ENCODE peak calls at places on chromosomes 12 and 14, in six cellular contexts. C, R, A, V, L and M are unnamed samples.

GRCh38 chr14:55094630-55095157 is 34.4 kb upstream of the LGALS3 start:
- DNase-seq in C (no peak), R (no peak), A (no peak), V (peak), L (no peak), M (peak)

GRCh38 chr12:98743362-98743953 is 98.4 kb downstream of the APAF1 start:
- DNase-seq in C (no peak), R (peak), A (peak), V (no peak), L (no peak), M (no peak)

GRCh38 chr12:21913823-21914222 is 27.4 kb downstream of the ABCC9 start:
- DNase-seq in C (no peak), R (no peak), A (no peak), V (no peak), L (no peak), M (peak)

GRCh38 chr12:123395236-123395635 is 11.3 kb downstream of the KMT5A start:
- DNase-seq in C (no peak), R (no peak), A (no peak), V (no peak), L (no peak), M (no peak)

GRCh38 chr14:58356268-58356667 is 39.5 kb upstream of the TOMM20L start:
- DNase-seq in C (no peak), R (no peak), A (no peak), V (no peak), L (no peak), M (no peak)

GRCh38 chr12:57523706-57524614 is 1.3 kb downstream of the MBD6 start:
- DNase-seq in C (no peak), R (no peak), A (no peak), V (no peak), L (no peak), M (no peak)

GRCh38 chr12:10695852-10696251 is 22.0 kb upstream of the STYK1 start:
- DNase-seq in C (no peak), R (no peak), A (no peak), V (no peak), L (no peak), M (no peak)

GRCh38 chr12:124767075-124767821 is 96.4 kb downstream of the SCARB1 start:
- DNase-seq in C (peak), R (peak), A (peak), V (no peak), L (peak), M (peak)

GRCh38 chr12:2057041-2057792 is 4.4 kb downstream of the CACNA1C start:
- DNase-seq in C (peak), R (peak), A (peak), V (no peak), L (peak), M (peak)

GRCh38 chr14:89792489-89793366 is 161.8 kb downstream of the EFCAB11 start:
- DNase-seq in C (no peak), R (no peak), A (no peak), V (peak), L (no peak), M (peak)

GRCh38 chr12:105100207-105100985 is 7.1 kb upstream of the WASHC4 start:
- DNase-seq in C (no peak), R (no peak), A (peak), V (peak), L (peak), M (peak)

GRCh38 chr12:122834229-122834920 is 882 bp upstream of the HIP1R start:
- DNase-seq in C (peak), R (peak), A (peak), V (no peak), L (peak), M (peak)

GRCh38 chr12:122947352-122947792 is 18.9 kb downstream of the ABCB9 start:
- DNase-seq in C (no peak), R (no peak), A (peak), V (no peak), L (no peak), M (no peak)

GRCh38 chr14:58428011-58428807 is 690 bp downstream of the KIAA0586 start:
- DNase-seq in C (peak), R (peak), A (peak), V (peak), L (peak), M (peak)

GRCh38 chr14:103698380-103699260 is 16.6 kb downstream of the XRCC3 start:
- DNase-seq in C (no peak), R (no peak), A (no peak), V (no peak), L (no peak), M (no peak)

GRCh38 chr12:87679262-87679661 is 349.9 kb downstream of the C12orf50 start:
- DNase-seq in C (peak), R (no peak), A (no peak), V (no peak), L (no peak), M (peak)

GRCh38 chr12:48004039-48004940 is at the start of gene COL2A1:
- DNase-seq in C (peak), R (peak), A (peak), V (no peak), L (peak), M (peak)

GRCh38 chr12:27064397-27065342 is 17.7 kb downstream of the C12orf71 start:
- DNase-seq in C (no peak), R (no peak), A (no peak), V (no peak), L (no peak), M (peak)

GRCh38 chr12:119398190-119398589 is 63.7 kb downstream of the CCDC60 start:
- DNase-seq in C (no peak), R (no peak), A (no peak), V (no peak), L (no peak), M (no peak)

GRCh38 chr14:68627868-68628604 is 164.8 kb downstream of the ZFP36L1 start:
- DNase-seq in C (peak), R (peak), A (no peak), V (no peak), L (peak), M (no peak)

GRCh38 chr12:68048648-68049297 is 59.5 kb downstream of the IFNG-AS1 start:
- DNase-seq in C (no peak), R (no peak), A (no peak), V (no peak), L (no peak), M (no peak)

GRCh38 chr14:35046751-35047536 is 872 bp downstream of the FAM177A1 start:
- DNase-seq in C (no peak), R (peak), A (peak), V (peak), L (peak), M (no peak)

GRCh38 chr12:66965613-66966012 is 286.7 kb upstream of the GRIP1 start:
- DNase-seq in C (no peak), R (no peak), A (no peak), V (no peak), L (no peak), M (no peak)

GRCh38 chr14:95355422-95355821 is 35.7 kb upstream of the CLMN start:
- DNase-seq in C (no peak), R (no peak), A (no peak), V (no peak), L (no peak), M (no peak)

GRCh38 chr14:74140374-74140850 is 55.7 kb downstream of the LIN52 start:
- DNase-seq in C (peak), R (peak), A (peak), V (no peak), L (peak), M (peak)

GRCh38 chr12:52155048-52155868 is 36.6 kb downstream of the KRT80 start:
- DNase-seq in C (no peak), R (no peak), A (no peak), V (no peak), L (peak), M (no peak)

GRCh38 chr12:51391047-51391837 is at the start of gene GALNT6:
- DNase-seq in C (peak), R (peak), A (peak), V (no peak), L (peak), M (no peak)

GRCh38 chr12:130849561-130850417 is 10.7 kb upstream of the STX2 start:
- DNase-seq in C (no peak), R (peak), A (no peak), V (no peak), L (peak), M (no peak)

GRCh38 chr14:100747021-100747586 is 20.4 kb downstream of the DLK1 start:
- DNase-seq in C (no peak), R (no peak), A (no peak), V (peak), L (peak), M (peak)

GRCh38 chr14:54567634-54568561 is 970 bp downstream of the SAMD4A start:
- DNase-seq in C (peak), R (peak), A (peak), V (peak), L (peak), M (peak)

DNA sequence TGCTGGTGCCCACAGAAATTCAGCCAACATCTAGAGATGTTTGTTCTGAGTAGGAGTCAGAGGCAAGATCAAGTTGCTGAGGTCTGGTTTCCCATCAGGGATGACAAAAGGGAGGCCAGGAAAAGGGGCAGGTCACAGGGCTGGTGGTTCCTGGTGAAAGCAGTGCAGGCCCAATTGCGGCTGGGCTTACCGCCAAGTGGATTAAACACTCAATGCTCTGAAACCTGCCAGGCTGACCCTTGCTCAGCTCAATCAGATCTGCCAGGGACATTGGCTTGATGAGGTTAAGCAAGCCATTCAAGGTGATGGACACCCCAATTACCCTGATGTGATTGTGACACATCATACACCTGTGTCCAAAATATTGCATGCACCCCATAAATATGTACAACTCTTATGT is 5.5 kb upstream of the OAS1 start:
- DNase-seq in C (no peak), R (no peak), A (peak), V (no peak), L (no peak), M (no peak)
- H3K4me2 ChIP-seq in C (no peak), R (no peak), A (no peak), V (no peak), L (no peak), M (no peak)

GRCh38 chr14:71729581-71729980 is 202.6 kb upstream of the RGS6 start:
- DNase-seq in C (no peak), R (no peak), A (no peak), V (peak), L (no peak), M (no peak)

GRCh38 chr14:71726639-71727085 is 205.6 kb upstream of the RGS6 start:
- DNase-seq in C (no peak), R (no peak), A (no peak), V (no peak), L (peak), M (no peak)

GRCh38 chr14:71728386-71728785 is 203.8 kb upstream of the RGS6 start:
- DNase-seq in C (no peak), R (no peak), A (no peak), V (peak), L (no peak), M (peak)

GRCh38 chr14:71722885-71723284 is 209.3 kb upstream of the RGS6 start:
- DNase-seq in C (no peak), R (no peak), A (no peak), V (no peak), L (no peak), M (no peak)

GRCh38 chr14:71725802-71726638 is 206.2 kb upstream of the RGS6 start:
- DNase-seq in C (no peak), R (no peak), A (no peak), V (peak), L (peak), M (peak)
- H3K27ac ChIP-seq in C (no peak), R (no peak), A (no peak), V (peak), L (peak), M (peak)

DNA sequence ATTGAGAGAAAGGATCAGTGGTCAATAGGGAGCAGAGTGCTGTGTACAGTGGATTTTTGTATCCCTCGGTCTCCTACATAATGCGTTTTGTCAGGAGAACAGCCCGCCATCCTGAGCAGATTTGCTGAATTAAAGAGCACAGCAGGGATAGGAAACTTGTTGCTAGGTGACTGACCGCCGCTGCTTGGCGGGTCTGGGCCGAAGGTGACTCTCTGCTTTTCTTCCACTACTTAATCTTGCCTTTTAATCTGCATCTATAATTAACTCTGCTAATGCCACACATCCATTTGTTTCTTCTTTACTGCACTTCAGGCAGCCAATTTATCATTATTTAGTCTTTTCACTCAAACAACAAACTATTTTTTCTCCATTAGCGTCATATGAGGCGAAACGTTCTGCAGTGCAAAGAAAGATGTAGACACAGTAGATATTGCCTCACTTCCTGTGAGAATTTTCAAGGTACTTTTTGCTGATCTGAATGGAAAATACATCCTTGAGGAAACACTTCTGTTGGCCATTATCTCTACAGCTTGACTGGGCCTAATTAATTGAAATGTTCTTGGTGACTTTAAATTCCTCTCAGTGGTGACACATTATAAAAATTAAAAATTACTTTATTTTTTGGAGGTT is 108.0 kb downstream of the PPM1A start:
- DNase-seq in C (peak), R (peak), A (no peak), V (no peak), L (no peak), M (no peak)
- H3K4me2 ChIP-seq in C (no peak), R (peak), A (no peak), V (no peak), L (no peak), M (no peak)

GRCh38 chr12:46915082-46915481 is 89.3 kb upstream of the SLC38A4 start:
- DNase-seq in C (no peak), R (no peak), A (no peak), V (peak), L (no peak), M (peak)

GRCh38 chr12:46918631-46919030 is 92.8 kb upstream of the SLC38A4 start:
- DNase-seq in C (no peak), R (no peak), A (no peak), V (no peak), L (no peak), M (no peak)

GRCh38 chr12:46915861-46916260 is 90.1 kb upstream of the SLC38A4 start:
- DNase-seq in C (peak), R (no peak), A (no peak), V (peak), L (no peak), M (peak)

GRCh38 chr12:46914336-46914735 is 88.5 kb upstream of the SLC38A4 start:
- DNase-seq in C (no peak), R (no peak), A (no peak), V (no peak), L (no peak), M (no peak)

GRCh38 chr12:46916796-46917419 is 91.1 kb upstream of the SLC38A4 start:
- DNase-seq in C (no peak), R (no peak), A (no peak), V (peak), L (no peak), M (peak)
- H3K27ac ChIP-seq in C (no peak), R (no peak), A (no peak), V (no peak), L (no peak), M (no peak)

DNA sequence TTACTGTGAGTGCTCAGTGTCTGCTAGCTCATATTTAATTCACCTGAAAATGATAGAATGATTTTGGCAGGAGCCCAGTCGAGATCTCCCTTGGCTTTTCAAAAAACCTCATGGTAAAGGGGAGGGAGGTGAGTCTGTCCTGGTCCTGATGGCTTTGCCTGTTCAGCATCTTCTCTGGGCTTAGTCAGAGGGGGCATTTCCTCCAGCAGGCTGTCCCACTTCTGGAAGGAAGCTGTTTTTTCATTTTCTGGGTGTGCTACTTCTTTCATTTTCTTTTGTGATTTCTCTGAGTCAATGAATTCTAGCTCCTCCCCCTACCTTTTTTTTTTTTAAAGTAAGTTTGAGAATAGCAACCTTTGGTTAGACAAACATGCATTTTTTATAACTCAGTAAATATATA is 58.8 kb downstream of the TMX1 start:
- DNase-seq in C (no peak), R (no peak), A (no peak), V (peak), L (no peak), M (peak)
- H3K4me2 ChIP-seq in C (no peak), R (no peak), A (no peak), V (no peak), L (no peak), M (no peak)

GRCh38 chr14:39108791-39109190 is 5.3 kb upstream of the GEMIN2 start:
- DNase-seq in C (no peak), R (no peak), A (no peak), V (no peak), L (no peak), M (no peak)

GRCh38 chr14:39109893-39110715 is 4.0 kb upstream of the GEMIN2 start:
- DNase-seq in C (no peak), R (no peak), A (no peak), V (no peak), L (no peak), M (no peak)

GRCh38 chr14:39113685-39114072 is 444 bp upstream of the GEMIN2 start:
- DNase-seq in C (no peak), R (no peak), A (no peak), V (no peak), L (no peak), M (no peak)

GRCh38 chr14:39114073-39114838 is at the start of gene GEMIN2:
- DNase-seq in C (peak), R (peak), A (peak), V (peak), L (peak), M (peak)
- H3K27ac ChIP-seq in C (peak), R (no peak), A (peak), V (peak), L (peak), M (peak)

DNA sequence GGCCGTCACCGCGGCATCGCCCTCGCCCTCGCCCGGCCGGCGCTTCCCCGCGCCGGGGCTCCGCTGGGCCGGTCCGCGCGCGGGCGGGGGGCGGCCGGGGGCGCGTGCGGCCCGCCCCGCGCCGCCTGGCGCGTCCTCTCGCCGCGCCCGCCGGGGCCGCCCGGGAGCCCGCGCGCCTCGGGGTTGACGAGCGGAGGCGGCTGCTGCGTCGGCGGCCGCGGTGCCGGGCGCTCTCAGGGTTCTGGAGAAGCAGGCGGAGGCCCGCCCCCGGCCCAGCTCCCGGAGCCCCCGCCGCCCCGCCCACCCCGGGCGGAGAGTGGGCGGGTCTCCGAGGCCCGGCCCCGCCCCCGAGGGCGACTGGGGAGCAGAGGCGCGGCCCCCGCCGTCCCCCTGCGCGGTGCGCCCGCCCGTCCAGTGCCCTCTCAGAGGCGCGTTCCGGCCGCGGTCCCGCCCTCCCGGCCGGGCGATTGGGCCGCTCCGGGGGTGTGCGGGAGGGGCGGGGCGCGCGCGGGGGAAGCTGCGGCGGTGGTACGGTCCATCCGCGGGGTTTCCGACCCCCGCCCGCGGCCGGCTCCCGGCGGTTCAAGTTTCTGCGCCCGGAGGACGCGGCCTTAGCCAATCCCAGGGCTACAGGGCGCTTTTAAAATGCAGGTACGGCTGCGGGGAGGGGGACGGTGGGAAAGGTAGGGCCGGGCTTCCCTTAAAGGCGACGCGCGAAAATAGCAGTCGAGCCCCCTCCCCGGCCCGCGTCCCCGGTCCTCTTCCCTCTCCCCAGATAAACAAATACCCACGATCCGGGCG is at the start of gene CCDC85C:
- DNase-seq in C (peak), R (peak), A (peak), V (peak), L (peak), M (peak)
- H3K4me2 ChIP-seq in C (peak), R (peak), A (peak), V (peak), L (peak), M (peak)

DNA sequence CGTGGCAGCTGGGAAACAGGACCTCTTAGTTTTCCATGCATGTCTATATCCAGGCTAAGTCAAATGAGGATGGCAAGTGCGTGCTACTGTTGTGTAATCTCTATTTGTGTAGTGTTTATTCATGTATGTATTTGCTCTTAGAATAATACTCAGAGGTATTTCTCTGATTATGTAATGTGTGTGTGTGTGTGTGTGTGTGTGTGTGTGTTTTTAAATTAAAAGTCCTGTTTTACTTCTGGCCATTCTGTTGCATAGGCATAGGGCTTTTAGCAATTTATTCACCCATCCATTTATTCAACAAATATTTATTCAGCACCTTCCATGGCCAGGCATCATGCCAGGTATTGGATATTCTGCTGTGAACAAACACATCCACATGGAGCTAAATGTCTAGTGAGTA is 63.5 kb downstream of the PELI2 start:
- DNase-seq in C (no peak), R (no peak), A (no peak), V (no peak), L (no peak), M (no peak)
- H3K27ac ChIP-seq in C (no peak), R (no peak), A (no peak), V (no peak), L (no peak), M (no peak)